ENCODE peak calls at places on chromosome 21, in nine cellular contexts. One of them, this sample, is unnamed.

GRCh38 chr21:28554660-28555475 is 437.8 kb downstream of the LTN1 start:
- DNase-seq in LNCaP clone FGC: no peak
- DNase-seq in kidney: no peak
- DNase-seq in tibial artery: no peak
- DNase-seq in nephron progenitor cell: no peak
- DNase-seq in epithelial cell of esophagus: no peak
- DNase-seq in AG09319: no peak
- DNase-seq in neural crest cell: no peak
- DNase-seq in GM20000: no peak
- DNase-seq in this sample: no peak

GRCh38 chr21:34892196-34892595 is 156.9 kb downstream of the RUNX1 start:
- DNase-seq in tibial artery: no peak
- DNase-seq in epithelial cell of esophagus: no peak
- DNase-seq in GM20000: no peak
- DNase-seq in LNCaP clone FGC: no peak
- DNase-seq in nephron progenitor cell: no peak
- DNase-seq in kidney: no peak
- DNase-seq in neural crest cell: no peak
- DNase-seq in AG09319: no peak
- DNase-seq in this sample: no peak

GRCh38 chr21:45281411-45282282 is 6.0 kb downstream of the POFUT2 start:
- DNase-seq in LNCaP clone FGC: no peak
- DNase-seq in epithelial cell of esophagus: no peak
- DNase-seq in kidney: peak; percentile 65
- DNase-seq in nephron progenitor cell: no peak
- DNase-seq in GM20000: no peak
- DNase-seq in AG09319: no peak
- DNase-seq in neural crest cell: no peak
- DNase-seq in tibial artery: peak; percentile 18
- DNase-seq in this sample: no peak

GRCh38 chr21:36881223-36881622 is 85.2 kb downstream of the HLCS start:
- DNase-seq in neural crest cell: no peak
- DNase-seq in LNCaP clone FGC: no peak
- DNase-seq in GM20000: no peak
- DNase-seq in tibial artery: no peak
- DNase-seq in kidney: no peak
- DNase-seq in epithelial cell of esophagus: no peak
- DNase-seq in AG09319: no peak
- DNase-seq in nephron progenitor cell: no peak
- DNase-seq in this sample: no peak

GRCh38 chr21:34524671-34525601 is 12.9 kb upstream of the KCNE1 start:
- DNase-seq in AG09319: no peak
- DNase-seq in GM20000: no peak
- DNase-seq in epithelial cell of esophagus: peak; percentile 49
- DNase-seq in nephron progenitor cell: peak; percentile 35
- DNase-seq in neural crest cell: no peak
- DNase-seq in LNCaP clone FGC: no peak
- DNase-seq in tibial artery: no peak
- DNase-seq in kidney: no peak
- DNase-seq in this sample: peak; percentile 50

GRCh38 chr21:35465750-35466149 is 416.6 kb upstream of the RUNX1 start:
- DNase-seq in neural crest cell: no peak
- DNase-seq in LNCaP clone FGC: no peak
- DNase-seq in epithelial cell of esophagus: no peak
- DNase-seq in GM20000: no peak
- DNase-seq in kidney: no peak
- DNase-seq in AG09319: no peak
- DNase-seq in nephron progenitor cell: no peak
- DNase-seq in tibial artery: peak; percentile 20
- DNase-seq in this sample: no peak

GRCh38 chr21:45016031-45016430 is 58.3 kb upstream of the ADARB1 start:
- DNase-seq in GM20000: no peak
- DNase-seq in tibial artery: no peak
- DNase-seq in epithelial cell of esophagus: no peak
- DNase-seq in LNCaP clone FGC: no peak
- DNase-seq in kidney: peak; percentile 64
- DNase-seq in AG09319: no peak
- DNase-seq in neural crest cell: no peak
- DNase-seq in nephron progenitor cell: no peak
- DNase-seq in this sample: no peak

GRCh38 chr21:15293251-15293650 is 228.5 kb upstream of the NRIP1 start:
- DNase-seq in GM20000: no peak
- DNase-seq in LNCaP clone FGC: no peak
- DNase-seq in neural crest cell: no peak
- DNase-seq in tibial artery: no peak
- DNase-seq in AG09319: peak; percentile 28
- DNase-seq in epithelial cell of esophagus: peak; percentile 89
- DNase-seq in kidney: no peak
- DNase-seq in nephron progenitor cell: no peak
- DNase-seq in this sample: no peak

GRCh38 chr21:28754127-28754611 is 238.5 kb downstream of the LTN1 start:
- DNase-seq in LNCaP clone FGC: no peak
- DNase-seq in nephron progenitor cell: no peak
- DNase-seq in GM20000: no peak
- DNase-seq in tibial artery: no peak
- DNase-seq in kidney: no peak
- DNase-seq in neural crest cell: no peak
- DNase-seq in AG09319: no peak
- DNase-seq in epithelial cell of esophagus: no peak
- DNase-seq in this sample: no peak

GRCh38 chr21:32413697-32414578 is 1.4 kb downstream of the EVA1C start:
- DNase-seq in epithelial cell of esophagus: peak; percentile 51
- DNase-seq in kidney: no peak
- DNase-seq in LNCaP clone FGC: no peak
- DNase-seq in nephron progenitor cell: no peak
- DNase-seq in tibial artery: peak; percentile 41
- DNase-seq in AG09319: no peak
- DNase-seq in GM20000: no peak
- DNase-seq in neural crest cell: no peak
- DNase-seq in this sample: no peak

GRCh38 chr21:43939443-43940328 is 72.4 kb upstream of the TRAPPC10 start:
- DNase-seq in epithelial cell of esophagus: no peak
- DNase-seq in neural crest cell: no peak
- DNase-seq in LNCaP clone FGC: no peak
- DNase-seq in tibial artery: no peak
- DNase-seq in kidney: no peak
- DNase-seq in nephron progenitor cell: no peak
- DNase-seq in AG09319: no peak
- DNase-seq in GM20000: no peak
- DNase-seq in this sample: no peak

GRCh38 chr21:15744926-15745325 is 15.1 kb downstream of the USP25 start:
- DNase-seq in LNCaP clone FGC: no peak
- DNase-seq in GM20000: no peak
- DNase-seq in nephron progenitor cell: no peak
- DNase-seq in neural crest cell: no peak
- DNase-seq in epithelial cell of esophagus: no peak
- DNase-seq in kidney: no peak
- DNase-seq in AG09319: no peak
- DNase-seq in tibial artery: no peak
- DNase-seq in this sample: no peak

GRCh38 chr21:29443398-29444010 is 144.8 kb downstream of the BACH1 start:
- DNase-seq in kidney: no peak
- DNase-seq in neural crest cell: no peak
- DNase-seq in LNCaP clone FGC: no peak
- DNase-seq in epithelial cell of esophagus: no peak
- DNase-seq in nephron progenitor cell: no peak
- DNase-seq in GM20000: no peak
- DNase-seq in AG09319: no peak
- DNase-seq in tibial artery: no peak
- DNase-seq in this sample: no peak

DNA sequence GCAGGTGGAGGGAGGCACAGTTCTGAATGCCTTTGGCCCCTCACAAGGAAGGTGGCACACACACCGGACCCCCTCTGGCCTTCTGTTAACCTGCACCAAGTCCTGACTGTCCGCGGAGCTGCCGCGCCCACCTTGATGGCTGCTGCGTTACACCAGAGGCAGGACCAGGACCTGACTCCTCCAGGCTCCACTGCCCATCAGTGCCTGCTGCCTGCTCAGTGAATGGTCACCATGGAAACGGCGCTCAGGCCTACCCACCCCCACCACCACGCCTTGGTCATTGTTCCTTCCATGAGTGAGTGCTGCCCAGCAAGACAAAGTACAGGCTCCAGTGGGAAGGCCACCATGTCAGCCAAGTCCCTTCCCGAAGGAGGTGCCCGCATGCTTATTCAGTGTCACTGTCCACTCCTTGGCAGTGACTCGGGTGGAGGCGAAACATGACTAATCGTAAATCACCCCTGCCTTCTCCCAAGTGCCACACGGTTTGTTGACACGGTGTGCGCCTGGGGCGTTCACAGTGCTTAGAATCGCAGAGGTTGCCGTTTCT is 57.3 kb downstream of the SLC37A1 start:
- DNase-seq in neural crest cell: peak; percentile 54
- DNase-seq in tibial artery: peak; percentile 10
- DNase-seq in kidney: peak; percentile 94
- DNase-seq in epithelial cell of esophagus: no peak
- DNase-seq in LNCaP clone FGC: no peak
- DNase-seq in nephron progenitor cell: peak; percentile 61
- DNase-seq in GM20000: no peak
- DNase-seq in AG09319: no peak
- DNase-seq in this sample: no peak
- TF ChIP-seq CTCF in neural crest cell: no peak
- TF ChIP-seq CTCF in tibial artery: no peak
- TF ChIP-seq CTCF in kidney: no peak
- TF ChIP-seq CTCF in epithelial cell of esophagus: no peak
- TF ChIP-seq CTCF in LNCaP clone FGC: no peak
- TF ChIP-seq CTCF in nephron progenitor cell: no peak
- TF ChIP-seq CTCF in GM20000: no peak
- TF ChIP-seq CTCF in AG09319: no peak
- TF ChIP-seq CTCF in this sample: no peak

GRCh38 chr21:26842976-26843911 is 2.0 kb downstream of the ADAMTS1 start:
- DNase-seq in epithelial cell of esophagus: peak; percentile 96
- DNase-seq in neural crest cell: peak; percentile 68
- DNase-seq in nephron progenitor cell: peak; percentile 79
- DNase-seq in tibial artery: peak; percentile 94
- DNase-seq in LNCaP clone FGC: peak; percentile 76
- DNase-seq in kidney: peak; percentile 96
- DNase-seq in GM20000: no peak
- DNase-seq in AG09319: peak; percentile 90
- DNase-seq in this sample: peak; percentile 69

GRCh38 chr21:26840206-26840605 is 5.0 kb downstream of the ADAMTS1 start:
- DNase-seq in kidney: no peak
- DNase-seq in neural crest cell: no peak
- DNase-seq in epithelial cell of esophagus: no peak
- DNase-seq in LNCaP clone FGC: no peak
- DNase-seq in AG09319: no peak
- DNase-seq in tibial artery: no peak
- DNase-seq in GM20000: no peak
- DNase-seq in nephron progenitor cell: no peak
- DNase-seq in this sample: no peak

GRCh38 chr21:26842300-26842699 is 2.9 kb downstream of the ADAMTS1 start:
- DNase-seq in AG09319: no peak
- DNase-seq in LNCaP clone FGC: no peak
- DNase-seq in nephron progenitor cell: no peak
- DNase-seq in neural crest cell: no peak
- DNase-seq in tibial artery: no peak
- DNase-seq in epithelial cell of esophagus: no peak
- DNase-seq in GM20000: no peak
- DNase-seq in kidney: no peak
- DNase-seq in this sample: no peak

GRCh38 chr21:26843912-26844257 is 1.3 kb downstream of the ADAMTS1 start:
- DNase-seq in GM20000: no peak
- DNase-seq in tibial artery: no peak
- DNase-seq in nephron progenitor cell: no peak
- DNase-seq in AG09319: no peak
- DNase-seq in kidney: no peak
- DNase-seq in LNCaP clone FGC: no peak
- DNase-seq in epithelial cell of esophagus: peak; percentile 54
- DNase-seq in neural crest cell: no peak
- DNase-seq in this sample: no peak

GRCh38 chr21:26840912-26841311 is 4.3 kb downstream of the ADAMTS1 start:
- DNase-seq in LNCaP clone FGC: no peak
- DNase-seq in epithelial cell of esophagus: peak; percentile 95
- DNase-seq in neural crest cell: no peak
- DNase-seq in AG09319: no peak
- DNase-seq in tibial artery: peak; percentile 57
- DNase-seq in kidney: no peak
- DNase-seq in nephron progenitor cell: no peak
- DNase-seq in GM20000: no peak
- DNase-seq in this sample: no peak
- TF ChIP-seq CTCF in LNCaP clone FGC: peak; percentile 14
- TF ChIP-seq CTCF in epithelial cell of esophagus: peak; percentile 30
- TF ChIP-seq CTCF in neural crest cell: no peak
- TF ChIP-seq CTCF in AG09319: peak; percentile 12
- TF ChIP-seq CTCF in tibial artery: no peak
- TF ChIP-seq CTCF in kidney: no peak
- TF ChIP-seq CTCF in nephron progenitor cell: no peak
- TF ChIP-seq CTCF in GM20000: no peak
- TF ChIP-seq CTCF in this sample: no peak

DNA sequence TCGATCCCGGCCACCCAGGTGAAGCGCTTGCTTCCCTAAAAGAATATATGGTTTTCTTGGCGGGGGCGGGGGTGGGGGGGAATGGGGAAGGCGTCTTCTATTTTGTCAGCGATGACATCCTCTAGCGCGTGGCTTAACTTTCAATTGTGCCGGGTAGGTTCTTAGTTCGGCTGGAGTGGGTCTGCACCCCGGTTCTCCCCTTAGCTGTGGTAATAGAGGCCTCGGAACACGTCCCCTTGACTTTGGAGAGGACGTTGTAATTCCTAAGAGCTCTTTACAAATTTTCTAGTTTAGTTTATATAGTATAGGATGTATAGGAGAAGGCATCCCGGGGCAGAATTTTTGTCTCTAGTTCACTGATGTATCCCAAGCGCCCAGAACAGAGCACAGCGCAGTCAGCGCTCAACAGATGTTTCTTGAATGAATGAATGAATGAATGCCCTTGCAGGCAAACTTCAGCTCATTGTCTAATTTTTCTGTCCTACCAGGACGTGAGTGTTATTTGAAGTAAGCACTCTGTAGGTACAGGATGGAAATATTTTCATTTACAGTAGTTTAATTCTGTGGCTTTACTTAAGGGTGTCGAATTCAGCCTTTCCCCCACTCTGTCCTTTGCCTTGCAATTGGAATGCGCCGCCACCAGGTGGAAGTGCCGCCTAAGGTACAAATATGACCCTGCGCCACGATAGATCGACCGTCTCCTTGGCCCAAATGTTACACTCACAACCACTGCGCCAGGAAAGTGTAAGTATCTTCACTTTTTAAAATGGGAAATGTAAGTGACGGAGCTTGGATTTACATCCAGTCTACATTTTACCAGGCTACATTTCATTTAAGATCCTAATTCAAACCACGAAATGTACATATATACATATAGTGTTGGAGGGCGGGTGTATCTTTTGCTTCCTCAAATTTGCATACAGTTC is 794 bp upstream of the MRPL39 start:
- DNase-seq in GM20000: peak; percentile 79
- DNase-seq in AG09319: peak; percentile 45
- DNase-seq in kidney: peak; percentile 88
- DNase-seq in epithelial cell of esophagus: peak; percentile 86
- DNase-seq in tibial artery: peak; percentile 83
- DNase-seq in neural crest cell: peak; percentile 62
- DNase-seq in nephron progenitor cell: peak; percentile 78
- DNase-seq in LNCaP clone FGC: peak; percentile 56
- DNase-seq in this sample: peak; percentile 50
- TF ChIP-seq CTCF in GM20000: peak; percentile 87
- TF ChIP-seq CTCF in AG09319: peak; percentile 90
- TF ChIP-seq CTCF in kidney: peak; percentile 96
- TF ChIP-seq CTCF in epithelial cell of esophagus: peak; percentile 94
- TF ChIP-seq CTCF in tibial artery: peak; percentile 89
- TF ChIP-seq CTCF in neural crest cell: peak; percentile 93
- TF ChIP-seq CTCF in nephron progenitor cell: peak; percentile 92
- TF ChIP-seq CTCF in LNCaP clone FGC: peak; percentile 98
- TF ChIP-seq CTCF in this sample: peak; percentile 87

GRCh38 chr21:46323710-46324389 is at the start of the genes C21orf58 and PCNT:
- DNase-seq in LNCaP clone FGC: peak; percentile 88
- DNase-seq in AG09319: peak; percentile 96
- DNase-seq in nephron progenitor cell: peak; percentile 96
- DNase-seq in tibial artery: peak; percentile 97
- DNase-seq in kidney: peak; percentile 100
- DNase-seq in GM20000: peak; percentile 99
- DNase-seq in epithelial cell of esophagus: peak; percentile 98
- DNase-seq in neural crest cell: peak; percentile 93
- DNase-seq in this sample: peak; percentile 97
- TF ChIP-seq CTCF in LNCaP clone FGC: no peak
- TF ChIP-seq CTCF in AG09319: no peak
- TF ChIP-seq CTCF in nephron progenitor cell: no peak
- TF ChIP-seq CTCF in tibial artery: no peak
- TF ChIP-seq CTCF in kidney: no peak
- TF ChIP-seq CTCF in GM20000: no peak
- TF ChIP-seq CTCF in epithelial cell of esophagus: no peak
- TF ChIP-seq CTCF in neural crest cell: no peak
- TF ChIP-seq CTCF in this sample: no peak